ENCODE peak calls at places on chromosome 22, in eight cellular contexts. One of them, this sample, is unnamed.

GRCh38 chr22:23072035-23072910 is 2.0 kb downstream of the GNAZ start:
- DNase-seq in breast epithelium: no peak
- DNase-seq in HCT116: no peak
- DNase-seq in IMR-90: peak
- DNase-seq in A549: no peak
- DNase-seq in spleen: peak
- DNase-seq in suprapubic skin: no peak
- DNase-seq in adrenal gland: peak
- DNase-seq in this sample: no peak

GRCh38 chr22:46667245-46667623 is 47.0 kb downstream of the GRAMD4 start:
- DNase-seq in breast epithelium: no peak
- DNase-seq in HCT116: no peak
- DNase-seq in IMR-90: no peak
- DNase-seq in A549: no peak
- DNase-seq in spleen: no peak
- DNase-seq in suprapubic skin: no peak
- DNase-seq in adrenal gland: no peak
- DNase-seq in this sample: no peak

GRCh38 chr22:23696326-23696851 is 5.6 kb downstream of the RGL4 start:
- DNase-seq in breast epithelium: no peak
- DNase-seq in HCT116: no peak
- DNase-seq in IMR-90: peak
- DNase-seq in A549: no peak
- DNase-seq in spleen: peak
- DNase-seq in suprapubic skin: no peak
- DNase-seq in adrenal gland: no peak
- DNase-seq in this sample: no peak

GRCh38 chr22:17915188-17915587 is 109.2 kb downstream of the MICAL3 start:
- DNase-seq in breast epithelium: no peak
- DNase-seq in HCT116: no peak
- DNase-seq in IMR-90: no peak
- DNase-seq in A549: no peak
- DNase-seq in spleen: no peak
- DNase-seq in suprapubic skin: no peak
- DNase-seq in adrenal gland: peak
- DNase-seq in this sample: no peak

GRCh38 chr22:34055525-34056200 is 135.4 kb upstream of the LARGE1 start:
- DNase-seq in breast epithelium: no peak
- DNase-seq in HCT116: no peak
- DNase-seq in IMR-90: no peak
- DNase-seq in A549: peak
- DNase-seq in spleen: no peak
- DNase-seq in suprapubic skin: no peak
- DNase-seq in adrenal gland: no peak
- DNase-seq in this sample: no peak

GRCh38 chr22:45254789-45255261 is 14.1 kb upstream of the KIAA0930 start:
- DNase-seq in breast epithelium: no peak
- DNase-seq in HCT116: no peak
- DNase-seq in IMR-90: no peak
- DNase-seq in A549: no peak
- DNase-seq in spleen: no peak
- DNase-seq in suprapubic skin: no peak
- DNase-seq in adrenal gland: no peak
- DNase-seq in this sample: no peak

GRCh38 chr22:49997932-49998717 is 14.4 kb downstream of the IL17REL start:
- DNase-seq in breast epithelium: no peak
- DNase-seq in HCT116: no peak
- DNase-seq in IMR-90: no peak
- DNase-seq in A549: no peak
- DNase-seq in spleen: no peak
- DNase-seq in suprapubic skin: no peak
- DNase-seq in adrenal gland: no peak
- DNase-seq in this sample: no peak

GRCh38 chr22:24706050-24706449 is 68.5 kb downstream of the PIWIL3 start:
- DNase-seq in breast epithelium: no peak
- DNase-seq in HCT116: no peak
- DNase-seq in IMR-90: no peak
- DNase-seq in A549: peak
- DNase-seq in spleen: no peak
- DNase-seq in suprapubic skin: no peak
- DNase-seq in adrenal gland: no peak
- DNase-seq in this sample: no peak

GRCh38 chr22:35352214-35353111 is 28.4 kb upstream of the HMOX1 start:
- DNase-seq in breast epithelium: no peak
- DNase-seq in HCT116: no peak
- DNase-seq in IMR-90: no peak
- DNase-seq in A549: peak
- DNase-seq in spleen: peak
- DNase-seq in suprapubic skin: peak
- DNase-seq in adrenal gland: peak
- DNase-seq in this sample: peak

GRCh38 chr22:41382098-41382578 is 396 bp downstream of the TEF start:
- DNase-seq in breast epithelium: peak
- DNase-seq in HCT116: no peak
- DNase-seq in IMR-90: no peak
- DNase-seq in A549: peak
- DNase-seq in spleen: no peak
- DNase-seq in suprapubic skin: peak
- DNase-seq in adrenal gland: peak
- DNase-seq in this sample: peak

GRCh38 chr22:46897246-46897623 is 134.8 kb downstream of the TBC1D22A start:
- DNase-seq in breast epithelium: no peak
- DNase-seq in HCT116: no peak
- DNase-seq in IMR-90: no peak
- DNase-seq in A549: peak
- DNase-seq in spleen: no peak
- DNase-seq in suprapubic skin: no peak
- DNase-seq in adrenal gland: peak
- DNase-seq in this sample: no peak

GRCh38 chr22:40853961-40854360 is 2.5 kb downstream of the ST13 start:
- DNase-seq in breast epithelium: no peak
- DNase-seq in HCT116: no peak
- DNase-seq in IMR-90: no peak
- DNase-seq in A549: no peak
- DNase-seq in spleen: no peak
- DNase-seq in suprapubic skin: no peak
- DNase-seq in adrenal gland: no peak
- DNase-seq in this sample: no peak

GRCh38 chr22:49963647-49964026 is 3.1 kb downstream of the PIM3 start:
- DNase-seq in breast epithelium: peak
- DNase-seq in HCT116: no peak
- DNase-seq in IMR-90: no peak
- DNase-seq in A549: no peak
- DNase-seq in spleen: no peak
- DNase-seq in suprapubic skin: peak
- DNase-seq in adrenal gland: peak
- DNase-seq in this sample: peak

GRCh38 chr22:33806191-33806590 is 114.1 kb downstream of the LARGE1 start:
- DNase-seq in breast epithelium: no peak
- DNase-seq in HCT116: no peak
- DNase-seq in IMR-90: peak
- DNase-seq in A549: no peak
- DNase-seq in spleen: no peak
- DNase-seq in suprapubic skin: no peak
- DNase-seq in adrenal gland: no peak
- DNase-seq in this sample: peak

GRCh38 chr22:41350087-41350486 is 31.7 kb upstream of the TEF start:
- DNase-seq in breast epithelium: no peak
- DNase-seq in HCT116: no peak
- DNase-seq in IMR-90: no peak
- DNase-seq in A549: no peak
- DNase-seq in spleen: no peak
- DNase-seq in suprapubic skin: no peak
- DNase-seq in adrenal gland: no peak
- DNase-seq in this sample: no peak

GRCh38 chr22:28883917-28884753 is 763 bp downstream of the ZNRF3 start:
- DNase-seq in breast epithelium: peak
- DNase-seq in HCT116: peak
- DNase-seq in IMR-90: peak
- DNase-seq in A549: peak
- DNase-seq in spleen: peak
- DNase-seq in suprapubic skin: no peak
- DNase-seq in adrenal gland: peak
- DNase-seq in this sample: no peak

GRCh38 chr22:16957781-16958180 is 50.2 kb downstream of the GAB4 start:
- DNase-seq in breast epithelium: no peak
- DNase-seq in HCT116: no peak
- DNase-seq in IMR-90: no peak
- DNase-seq in A549: no peak
- DNase-seq in spleen: no peak
- DNase-seq in suprapubic skin: no peak
- DNase-seq in adrenal gland: no peak
- DNase-seq in this sample: no peak

GRCh38 chr22:35330258-35330861 is 30.7 kb downstream of the TOM1 start:
- DNase-seq in breast epithelium: no peak
- DNase-seq in HCT116: no peak
- DNase-seq in IMR-90: peak
- DNase-seq in A549: no peak
- DNase-seq in spleen: peak
- DNase-seq in suprapubic skin: peak
- DNase-seq in adrenal gland: peak
- DNase-seq in this sample: peak

GRCh38 chr22:48226026-48227013 is 1463.9 kb downstream of the TBC1D22A start:
- DNase-seq in breast epithelium: no peak
- DNase-seq in HCT116: no peak
- DNase-seq in IMR-90: no peak
- DNase-seq in A549: no peak
- DNase-seq in spleen: peak
- DNase-seq in suprapubic skin: no peak
- DNase-seq in adrenal gland: peak
- DNase-seq in this sample: no peak
- TF ChIP-seq POLR2A in breast epithelium: no peak
- TF ChIP-seq POLR2A in HCT116: no peak
- TF ChIP-seq POLR2A in IMR-90: no peak
- TF ChIP-seq POLR2A in A549: no peak
- TF ChIP-seq POLR2A in spleen: no peak
- TF ChIP-seq POLR2A in suprapubic skin: no peak
- TF ChIP-seq POLR2A in adrenal gland: no peak
- TF ChIP-seq POLR2A in this sample: no peak

GRCh38 chr22:38109391-38110000 is 988 bp downstream of the BAIAP2L2 start:
- DNase-seq in breast epithelium: no peak
- DNase-seq in HCT116: no peak
- DNase-seq in IMR-90: no peak
- DNase-seq in A549: peak
- DNase-seq in spleen: no peak
- DNase-seq in suprapubic skin: no peak
- DNase-seq in adrenal gland: no peak
- DNase-seq in this sample: no peak

GRCh38 chr22:38108561-38109319 is 1.7 kb downstream of the BAIAP2L2 start:
- DNase-seq in breast epithelium: no peak
- DNase-seq in HCT116: no peak
- DNase-seq in IMR-90: no peak
- DNase-seq in A549: no peak
- DNase-seq in spleen: no peak
- DNase-seq in suprapubic skin: no peak
- DNase-seq in adrenal gland: no peak
- DNase-seq in this sample: no peak

GRCh38 chr22:38110863-38111852 is 674 bp upstream of the BAIAP2L2 start:
- DNase-seq in breast epithelium: no peak
- DNase-seq in HCT116: no peak
- DNase-seq in IMR-90: no peak
- DNase-seq in A549: peak
- DNase-seq in spleen: no peak
- DNase-seq in suprapubic skin: no peak
- DNase-seq in adrenal gland: no peak
- DNase-seq in this sample: no peak

GRCh38 chr22:38111941-38112355 is 1.5 kb upstream of the BAIAP2L2 start:
- DNase-seq in breast epithelium: no peak
- DNase-seq in HCT116: no peak
- DNase-seq in IMR-90: no peak
- DNase-seq in A549: no peak
- DNase-seq in spleen: peak
- DNase-seq in suprapubic skin: no peak
- DNase-seq in adrenal gland: no peak
- DNase-seq in this sample: no peak

GRCh38 chr22:38110008-38110862 is at the start of gene BAIAP2L2:
- DNase-seq in breast epithelium: no peak
- DNase-seq in HCT116: no peak
- DNase-seq in IMR-90: no peak
- DNase-seq in A549: peak
- DNase-seq in spleen: no peak
- DNase-seq in suprapubic skin: no peak
- DNase-seq in adrenal gland: no peak
- DNase-seq in this sample: no peak
- TF ChIP-seq POLR2A in breast epithelium: no peak
- TF ChIP-seq POLR2A in HCT116: no peak
- TF ChIP-seq POLR2A in IMR-90: no peak
- TF ChIP-seq POLR2A in A549: no peak
- TF ChIP-seq POLR2A in spleen: no peak
- TF ChIP-seq POLR2A in suprapubic skin: no peak
- TF ChIP-seq POLR2A in adrenal gland: no peak
- TF ChIP-seq POLR2A in this sample: no peak

GRCh38 chr22:37212174-37212906 is at the start of gene SSTR3:
- DNase-seq in breast epithelium: no peak
- DNase-seq in HCT116: no peak
- DNase-seq in IMR-90: no peak
- DNase-seq in A549: no peak
- DNase-seq in spleen: peak
- DNase-seq in suprapubic skin: no peak
- DNase-seq in adrenal gland: peak
- DNase-seq in this sample: no peak
- TF ChIP-seq POLR2A in breast epithelium: no peak
- TF ChIP-seq POLR2A in HCT116: no peak
- TF ChIP-seq POLR2A in IMR-90: no peak
- TF ChIP-seq POLR2A in A549: no peak
- TF ChIP-seq POLR2A in spleen: no peak
- TF ChIP-seq POLR2A in suprapubic skin: no peak
- TF ChIP-seq POLR2A in adrenal gland: no peak
- TF ChIP-seq POLR2A in this sample: no peak

GRCh38 chr22:39013923-39014722 is at the start of gene APOBEC3C:
- DNase-seq in breast epithelium: peak
- DNase-seq in HCT116: peak
- DNase-seq in IMR-90: peak
- DNase-seq in A549: peak
- DNase-seq in spleen: peak
- DNase-seq in suprapubic skin: peak
- DNase-seq in adrenal gland: peak
- DNase-seq in this sample: peak
- TF ChIP-seq POLR2A in breast epithelium: peak
- TF ChIP-seq POLR2A in HCT116: peak
- TF ChIP-seq POLR2A in IMR-90: peak
- TF ChIP-seq POLR2A in A549: peak
- TF ChIP-seq POLR2A in spleen: peak
- TF ChIP-seq POLR2A in suprapubic skin: no peak
- TF ChIP-seq POLR2A in adrenal gland: peak
- TF ChIP-seq POLR2A in this sample: peak

This sample was measured in gastrocnemius medialis.